ENCODE peak calls at places on chromosome 11, in nine cellular contexts. V is tibial nerve, T is stomach, Q is upper lobe of left lung, N is A549, W is transverse colon, H is H1, X is K562, J is SK-N-SH. B is an unnamed sample.

GRCh38 chr11:47376543-47377371 is 1.6 kb downstream of the SPI1 start:
- DNase-seq in V (no peak), T (no peak), Q (peak), N (no peak), W (peak), H (no peak), X (peak), J (peak), B (no peak)

GRCh38 chr11:18594999-18595749 is 4.4 kb upstream of the MISFA start:
- DNase-seq in V (no peak), T (no peak), Q (no peak), N (no peak), W (no peak), H (no peak), X (no peak), J (peak), B (no peak)

GRCh38 chr11:11391169-11391568 is 38.1 kb upstream of the CSNK2A3 start:
- DNase-seq in V (no peak), T (no peak), Q (no peak), N (no peak), W (no peak), H (no peak), X (no peak), J (no peak), B (no peak)

GRCh38 chr11:27061078-27061477 is 20.5 kb downstream of the BBOX1 start:
- DNase-seq in V (no peak), T (no peak), Q (no peak), N (no peak), W (no peak), H (no peak), X (no peak), J (no peak), B (no peak)

GRCh38 chr11:10680956-10681487 is 12.5 kb downstream of the IRAG1 start:
- DNase-seq in V (no peak), T (no peak), Q (no peak), N (no peak), W (no peak), H (no peak), X (no peak), J (no peak), B (no peak)

GRCh38 chr11:8323161-8323935 is 59.7 kb upstream of the LMO1 start:
- DNase-seq in V (no peak), T (no peak), Q (no peak), N (no peak), W (no peak), H (no peak), X (no peak), J (no peak), B (no peak)

GRCh38 chr11:100876826-100877545 is 189.9 kb downstream of the ARHGAP42 start:
- DNase-seq in V (no peak), T (no peak), Q (no peak), N (no peak), W (no peak), H (peak), X (no peak), J (no peak), B (no peak)

GRCh38 chr11:94973099-94973968 is at the start of the genes CWC15 and KDM4D:
- DNase-seq in V (peak), T (peak), Q (peak), N (peak), W (peak), H (peak), X (peak), J (peak), B (peak)

GRCh38 chr11:65071907-65072630 is 11.8 kb downstream of the CDCA5 start:
- DNase-seq in V (no peak), T (no peak), Q (no peak), N (no peak), W (no peak), H (no peak), X (no peak), J (no peak), B (no peak)

GRCh38 chr11:29171350-29171950 is 845.4 kb downstream of the KCNA4 start:
- DNase-seq in V (no peak), T (no peak), Q (no peak), N (no peak), W (no peak), H (no peak), X (no peak), J (no peak), B (no peak)

GRCh38 chr11:29173660-29174062 is 843.2 kb downstream of the KCNA4 start:
- DNase-seq in V (no peak), T (no peak), Q (no peak), N (peak), W (no peak), H (no peak), X (no peak), J (no peak), B (no peak)
- TF ChIP-seq EP300 in V (no peak), T (no peak), Q (no peak), N (peak), W (no peak), H (no peak), X (no peak), J (peak), B (no peak)

GRCh38 chr11:117822522-117823033 is 2.0 kb downstream of the FXYD2 start:
- DNase-seq in V (no peak), T (no peak), Q (no peak), N (no peak), W (peak), H (no peak), X (no peak), J (no peak), B (no peak)
- TF ChIP-seq EP300 in V (no peak), T (no peak), Q (no peak), N (no peak), W (no peak), H (no peak), X (no peak), J (no peak), B (no peak)

GRCh38 chr11:57638005-57638760 is 11.5 kb downstream of the YPEL4 start:
- DNase-seq in V (no peak), T (peak), Q (peak), N (peak), W (peak), H (peak), X (no peak), J (peak), B (peak)
- TF ChIP-seq EP300 in V (peak), T (no peak), Q (no peak), N (no peak), W (no peak), H (no peak), X (no peak), J (no peak), B (no peak)

DNA sequence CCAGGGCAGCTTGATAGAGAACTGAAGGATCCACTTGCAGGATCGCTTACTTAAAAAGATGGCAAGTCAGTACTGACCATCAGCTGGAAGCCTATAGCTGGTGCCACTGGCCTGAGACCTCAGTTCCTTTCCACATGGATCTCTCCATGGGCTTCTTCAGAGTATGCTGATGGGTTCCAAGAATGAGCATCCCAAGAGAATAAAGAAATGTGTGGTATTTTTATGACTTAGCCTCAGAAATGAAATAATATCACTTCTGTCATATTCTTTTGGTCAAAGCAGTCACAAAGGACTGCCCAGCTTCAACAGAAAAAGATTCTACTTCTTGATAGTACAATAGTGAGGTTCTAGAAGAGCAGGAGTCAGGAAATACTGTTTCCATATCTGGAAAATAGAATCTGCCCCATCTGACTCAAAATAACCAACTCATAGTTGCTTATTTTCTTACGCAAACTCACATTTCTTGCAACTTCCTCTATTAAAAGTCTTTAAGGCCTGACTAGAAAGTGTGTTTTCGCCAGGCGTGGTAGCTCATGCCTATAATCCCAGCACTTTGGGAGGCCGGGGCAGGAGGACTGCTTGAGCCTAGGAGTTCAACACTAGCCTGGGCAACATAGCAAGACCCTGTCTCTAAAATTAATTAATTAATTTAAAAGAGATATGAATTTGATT is 116.9 kb downstream of the SIK3 start:
- DNase-seq in V (no peak), T (no peak), Q (peak), N (no peak), W (no peak), H (no peak), X (no peak), J (no peak), B (no peak)
- TF ChIP-seq EP300 in V (peak), T (no peak), Q (no peak), N (no peak), W (no peak), H (no peak), X (no peak), J (no peak), B (no peak)

GRCh38 chr11:129380413-129380812 is 4.8 kb downstream of the BARX2 start:
- DNase-seq in V (no peak), T (no peak), Q (no peak), N (no peak), W (no peak), H (no peak), X (no peak), J (no peak), B (no peak)
- TF ChIP-seq EP300 in V (no peak), T (no peak), Q (no peak), N (no peak), W (no peak), H (no peak), X (no peak), J (no peak), B (no peak)

GRCh38 chr11:96019810-96020747 is 96.2 kb upstream of the MTMR2 start:
- DNase-seq in V (no peak), T (no peak), Q (no peak), N (no peak), W (no peak), H (no peak), X (no peak), J (no peak), B (no peak)
- TF ChIP-seq EP300 in V (no peak), T (no peak), Q (no peak), N (no peak), W (no peak), H (no peak), X (no peak), J (no peak), B (no peak)

GRCh38 chr11:57071829-57072228 is 83.1 kb downstream of the OR5AK2 start:
- DNase-seq in V (no peak), T (no peak), Q (no peak), N (no peak), W (no peak), H (no peak), X (no peak), J (no peak), B (no peak)

GRCh38 chr11:57073121-57073520 is 84.4 kb downstream of the OR5AK2 start:
- DNase-seq in V (no peak), T (no peak), Q (no peak), N (no peak), W (no peak), H (no peak), X (no peak), J (no peak), B (no peak)

GRCh38 chr11:57069942-57070341 is 81.2 kb downstream of the OR5AK2 start:
- DNase-seq in V (no peak), T (no peak), Q (no peak), N (no peak), W (no peak), H (no peak), X (no peak), J (no peak), B (no peak)

DNA sequence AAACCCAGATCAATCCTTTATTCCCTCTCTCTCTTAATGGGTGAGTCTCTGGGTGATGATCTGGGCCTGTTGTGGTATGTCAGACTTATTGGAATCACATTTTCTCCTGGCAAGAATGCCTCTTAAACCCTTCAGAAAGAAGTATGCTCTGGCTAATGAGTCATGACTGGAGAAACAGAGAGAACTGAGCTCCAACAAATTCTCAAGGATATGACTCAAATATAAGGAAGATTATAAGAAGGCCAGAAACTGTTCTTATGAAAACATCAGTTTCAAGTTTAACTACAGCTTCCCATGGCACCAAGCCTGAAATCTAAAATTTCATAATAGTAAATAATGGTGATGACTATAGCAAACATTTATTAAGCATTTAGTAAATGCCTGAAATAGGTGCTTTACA is 83.9 kb downstream of the OR5AK2 start:
- DNase-seq in V (no peak), T (no peak), Q (no peak), N (peak), W (no peak), H (no peak), X (no peak), J (no peak), B (no peak)
- TF ChIP-seq EP300 in V (peak), T (no peak), Q (peak), N (peak), W (no peak), H (no peak), X (no peak), J (peak), B (no peak)

GRCh38 chr11:952406-953385 is 27.0 kb downstream of the AP2A2 start:
- DNase-seq in V (no peak), T (peak), Q (peak), N (peak), W (peak), H (no peak), X (no peak), J (no peak), B (no peak)
- TF ChIP-seq EP300 in V (no peak), T (no peak), Q (no peak), N (no peak), W (no peak), H (no peak), X (no peak), J (no peak), B (no peak)

GRCh38 chr11:69009441-69010211 is 3.4 kb downstream of the MRGPRF start:
- DNase-seq in V (no peak), T (no peak), Q (no peak), N (no peak), W (no peak), H (no peak), X (no peak), J (peak), B (peak)

GRCh38 chr11:69007978-69008381 is 5.1 kb downstream of the MRGPRF start:
- DNase-seq in V (no peak), T (no peak), Q (no peak), N (no peak), W (no peak), H (no peak), X (no peak), J (no peak), B (peak)

GRCh38 chr11:69010361-69010891 is 2.6 kb downstream of the MRGPRF start:
- DNase-seq in V (no peak), T (no peak), Q (no peak), N (no peak), W (no peak), H (no peak), X (no peak), J (peak), B (no peak)

GRCh38 chr11:69006816-69007215 is 6.2 kb downstream of the MRGPRF start:
- DNase-seq in V (no peak), T (no peak), Q (no peak), N (no peak), W (no peak), H (no peak), X (no peak), J (no peak), B (no peak)

DNA sequence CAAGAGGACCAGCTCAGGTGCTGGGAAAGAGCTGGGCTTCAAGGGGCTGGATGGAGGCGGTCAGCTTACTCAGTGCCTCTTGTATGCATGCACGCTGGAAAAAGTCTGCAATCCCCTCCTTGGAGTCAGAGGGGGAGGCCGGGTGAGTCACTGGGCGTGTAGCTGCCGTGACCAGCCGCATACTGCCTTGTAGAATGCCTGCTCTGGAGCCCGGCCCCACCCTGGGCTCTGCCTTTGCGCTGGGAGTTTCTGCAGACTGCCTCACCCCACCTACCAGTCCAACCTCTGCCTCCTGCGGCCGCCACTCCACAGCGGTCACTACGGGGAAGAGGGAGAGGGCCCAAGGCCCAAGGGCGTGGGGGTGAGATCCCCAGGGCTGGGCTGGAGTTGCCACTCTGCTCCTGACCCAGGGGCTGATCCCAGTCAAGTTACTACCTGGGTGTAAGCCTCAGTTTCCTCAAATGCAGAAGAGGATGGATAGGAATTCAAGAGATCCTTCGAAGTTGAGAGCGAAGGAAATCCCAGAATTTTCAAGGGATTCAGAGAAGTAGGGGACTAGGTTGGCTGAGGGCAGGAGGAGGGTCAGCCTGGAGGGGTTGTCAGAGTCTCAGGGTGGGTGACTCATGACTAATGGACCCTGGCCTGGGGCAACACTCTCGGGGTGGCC is 4.1 kb downstream of the MRGPRF start:
- DNase-seq in V (peak), T (peak), Q (peak), N (peak), W (peak), H (peak), X (peak), J (peak), B (peak)
- TF ChIP-seq EP300 in V (peak), T (no peak), Q (no peak), N (no peak), W (no peak), H (no peak), X (no peak), J (no peak), B (no peak)